ENCODE peak calls at places on chromosomes 3 and 15, in eight cellular contexts. B is ACHN; G is NCI-H774; E is HCEC 1CT; L is right cardiac atrium; F is activated CD8-positive, alpha-beta memory T cell treated with anti-CD3 and anti-CD28 coated beads, Interleukin-2, amount 50 U/mL, for 4 hours; N is HCT116; K is posterior vena cava. W is an unnamed sample.

GRCh38 chr3:134462236-134463059 is 23.3 kb downstream of the ANAPC13 start:
- DNase-seq in B (no peak), G (no peak), E (peak), L (no peak), F (no peak), N (no peak), K (no peak), W (no peak)

GRCh38 chr3:54530091-54530490 is 397.8 kb downstream of the LRTM1 start:
- DNase-seq in B (no peak), G (no peak), E (no peak), L (no peak), F (no peak), N (no peak), K (no peak), W (no peak)

GRCh38 chr3:96991812-96992211 is 177.4 kb downstream of the EPHA6 start:
- DNase-seq in B (no peak), G (no peak), E (peak), L (no peak), F (no peak), N (no peak), K (no peak), W (no peak)

GRCh38 chr3:61299343-61299742 is 48.1 kb upstream of the FHIT start:
- DNase-seq in B (peak), G (no peak), E (no peak), L (no peak), F (no peak), N (no peak), K (no peak), W (no peak)

GRCh38 chr3:16060945-16061344 is 113.5 kb upstream of the GALNT15 start:
- DNase-seq in B (peak), G (no peak), E (peak), L (peak), F (no peak), N (no peak), K (peak), W (peak)

GRCh38 chr3:179706233-179706632 is 53.4 kb downstream of the USP13 start:
- DNase-seq in B (no peak), G (no peak), E (no peak), L (no peak), F (no peak), N (no peak), K (no peak), W (no peak)

GRCh38 chr3:158091526-158091925 is 14.7 kb downstream of the SHOX2 start:
- DNase-seq in B (no peak), G (no peak), E (peak), L (no peak), F (no peak), N (no peak), K (no peak), W (peak)

GRCh38 chr3:188531210-188531609 is 377.3 kb downstream of the LPP start:
- DNase-seq in B (no peak), G (no peak), E (peak), L (no peak), F (no peak), N (no peak), K (no peak), W (peak)

GRCh38 chr15:79815468-79815867 is 81.3 kb downstream of the MTHFS start:
- DNase-seq in B (no peak), G (no peak), E (no peak), L (peak), F (no peak), N (no peak), K (no peak), W (no peak)

GRCh38 chr3:78086150-78086549 is 1046.3 kb downstream of the ROBO2 start:
- DNase-seq in B (no peak), G (no peak), E (no peak), L (no peak), F (no peak), N (no peak), K (no peak), W (no peak)

GRCh38 chr3:188091746-188092145 is 62.2 kb upstream of the LPP start:
- DNase-seq in B (no peak), G (no peak), E (no peak), L (no peak), F (no peak), N (no peak), K (no peak), W (no peak)

GRCh38 chr15:69081310-69082004 is 67.0 kb downstream of the NOX5 start:
- DNase-seq in B (no peak), G (no peak), E (peak), L (peak), F (no peak), N (no peak), K (peak), W (peak)

GRCh38 chr3:43187836-43188479 is 82.1 kb upstream of the POMGNT2 start:
- DNase-seq in B (no peak), G (no peak), E (no peak), L (no peak), F (no peak), N (no peak), K (no peak), W (no peak)

GRCh38 chr15:90105521-90105920 is 3.3 kb upstream of the IDH2 start:
- DNase-seq in B (no peak), G (no peak), E (no peak), L (no peak), F (no peak), N (no peak), K (peak), W (no peak)